ENCODE peak calls at places on chromosomes 16 and 17, in ten cellular contexts. V, H, M, J, K, I, E, R, U and Z are unnamed samples.

GRCh38 chr17:83186226-83186625 is 106.8 kb downstream of the METRNL start:
- DNase-seq in V (no peak), H (no peak), M (peak; percentile 5), J (no peak), K (no peak), I (no peak), E (no peak), R (no peak), U (peak; percentile 32), Z (no peak)

GRCh38 chr17:17535957-17536356 is 39.8 kb upstream of the RASD1 start:
- DNase-seq in V (no peak), H (no peak), M (no peak), J (peak; percentile 88), K (no peak), I (no peak), E (no peak), R (no peak), U (peak; percentile 77), Z (no peak)

GRCh38 chr16:85863384-85863774 is 35.6 kb upstream of the IRF8 start:
- DNase-seq in V (no peak), H (no peak), M (no peak), J (no peak), K (no peak), I (no peak), E (no peak), R (no peak), U (no peak), Z (no peak)

GRCh38 chr16:81630632-81631026 is 148.5 kb upstream of the PLCG2 start:
- DNase-seq in V (peak; percentile 58), H (no peak), M (no peak), J (no peak), K (no peak), I (no peak), E (no peak), R (no peak), U (no peak), Z (no peak)

GRCh38 chr16:68921654-68922053 is 78.3 kb downstream of the TANGO6 start:
- DNase-seq in V (no peak), H (no peak), M (no peak), J (no peak), K (peak; percentile 88), I (no peak), E (no peak), R (no peak), U (no peak), Z (no peak)

GRCh38 chr17:2250140-2251095 is 53.2 kb downstream of the SMG6 start:
- DNase-seq in V (no peak), H (no peak), M (peak; percentile 59), J (no peak), K (no peak), I (no peak), E (no peak), R (no peak), U (no peak), Z (no peak)

GRCh38 chr16:73068546-73069401 is 20.8 kb upstream of the ZFHX3 start:
- DNase-seq in V (no peak), H (no peak), M (no peak), J (no peak), K (peak; percentile 42), I (peak; percentile 59), E (no peak), R (peak; percentile 96), U (peak; percentile 88), Z (peak; percentile 76)

GRCh38 chr16:54277845-54278703 is 8.5 kb downstream of the IRX3 start:
- DNase-seq in V (peak; percentile 87), H (no peak), M (no peak), J (no peak), K (no peak), I (no peak), E (no peak), R (no peak), U (peak; percentile 64), Z (no peak)

GRCh38 chr17:76076765-76077581 is 2.0 kb upstream of the ZACN start:
- DNase-seq in V (peak; percentile 72), H (no peak), M (peak; percentile 60), J (no peak), K (no peak), I (no peak), E (no peak), R (no peak), U (no peak), Z (no peak)

GRCh38 chr16:27638833-27639587 is 89.1 kb downstream of the KATNIP start:
- DNase-seq in V (no peak), H (no peak), M (no peak), J (no peak), K (no peak), I (no peak), E (no peak), R (no peak), U (no peak), Z (no peak)

GRCh38 chr16:72427001-72427785 is 255.2 kb upstream of the PMFBP1 start:
- DNase-seq in V (no peak), H (no peak), M (no peak), J (no peak), K (no peak), I (no peak), E (no peak), R (no peak), U (no peak), Z (no peak)

GRCh38 chr16:30656388-30656787 is 1.8 kb upstream of the FBRS start:
- DNase-seq in V (no peak), H (no peak), M (no peak), J (no peak), K (no peak), I (no peak), E (no peak), R (no peak), U (no peak), Z (no peak)

GRCh38 chr17:44569459-44569858 is 12.2 kb downstream of the FZD2 start:
- DNase-seq in V (no peak), H (no peak), M (no peak), J (no peak), K (no peak), I (no peak), E (no peak), R (no peak), U (no peak), Z (no peak)

GRCh38 chr17:80981062-80981902 is 10.4 kb upstream of the CHMP6 start:
- DNase-seq in V (peak; percentile 78), H (no peak), M (peak; percentile 37), J (no peak), K (no peak), I (no peak), E (peak; percentile 47), R (no peak), U (no peak), Z (no peak)

GRCh38 chr17:75252039-75252816 is 9.2 kb downstream of the GGA3 start:
- DNase-seq in V (no peak), H (no peak), M (no peak), J (no peak), K (no peak), I (no peak), E (no peak), R (no peak), U (no peak), Z (no peak)

GRCh38 chr17:57050303-57050702 is 34.7 kb upstream of the AKAP1 start:
- DNase-seq in V (no peak), H (no peak), M (no peak), J (no peak), K (no peak), I (no peak), E (no peak), R (no peak), U (no peak), Z (no peak)